ENCODE peak calls at places on chromosomes 1 and 21, in four cellular contexts. One of them, this sample, is unnamed.

GRCh38 chr1:157849229-157849875 is 7.7 kb upstream of the CD5L start:
- DNase-seq in NCI-H1105 treated with DMSO at 0.1 percent for 48 hours: no peak
- DNase-seq in RPMI8226: peak; percentile 72
- DNase-seq in stimulated activated effector memory CD8-positive, alpha-beta T cell treated with anti-CD3 and anti-CD28 coated beads, Interleukin-12 subunit alpha, Interleukin-12 subunit beta, amount 100 ng/mL, for 72 hours: no peak
- DNase-seq in this sample: no peak

GRCh38 chr1:90295534-90295933 is 300.6 kb downstream of the ZNF326 start:
- DNase-seq in RPMI8226: peak; percentile 42
- DNase-seq in stimulated activated effector memory CD8-positive, alpha-beta T cell treated with anti-CD3 and anti-CD28 coated beads, Interleukin-12 subunit alpha, Interleukin-12 subunit beta, amount 100 ng/mL, for 72 hours: no peak
- DNase-seq in NCI-H1105 treated with DMSO at 0.1 percent for 48 hours: no peak
- DNase-seq in this sample: no peak

GRCh38 chr1:243926803-243927245 is 76.8 kb upstream of the AKT3 start:
- DNase-seq in NCI-H1105 treated with DMSO at 0.1 percent for 48 hours: no peak
- DNase-seq in stimulated activated effector memory CD8-positive, alpha-beta T cell treated with anti-CD3 and anti-CD28 coated beads, Interleukin-12 subunit alpha, Interleukin-12 subunit beta, amount 100 ng/mL, for 72 hours: no peak
- DNase-seq in RPMI8226: no peak
- DNase-seq in this sample: no peak

GRCh38 chr1:222043444-222044292 is 301.8 kb upstream of the DUSP10 start:
- DNase-seq in RPMI8226: no peak
- DNase-seq in stimulated activated effector memory CD8-positive, alpha-beta T cell treated with anti-CD3 and anti-CD28 coated beads, Interleukin-12 subunit alpha, Interleukin-12 subunit beta, amount 100 ng/mL, for 72 hours: no peak
- DNase-seq in NCI-H1105 treated with DMSO at 0.1 percent for 48 hours: no peak
- DNase-seq in this sample: no peak

GRCh38 chr1:66940968-66941367 is 16.2 kb downstream of the MIER1 start:
- DNase-seq in RPMI8226: no peak
- DNase-seq in NCI-H1105 treated with DMSO at 0.1 percent for 48 hours: no peak
- DNase-seq in stimulated activated effector memory CD8-positive, alpha-beta T cell treated with anti-CD3 and anti-CD28 coated beads, Interleukin-12 subunit alpha, Interleukin-12 subunit beta, amount 100 ng/mL, for 72 hours: no peak
- DNase-seq in this sample: no peak

GRCh38 chr1:155698382-155699038 is 9.6 kb downstream of the DAP3 start:
- DNase-seq in stimulated activated effector memory CD8-positive, alpha-beta T cell treated with anti-CD3 and anti-CD28 coated beads, Interleukin-12 subunit alpha, Interleukin-12 subunit beta, amount 100 ng/mL, for 72 hours: no peak
- DNase-seq in RPMI8226: no peak
- DNase-seq in NCI-H1105 treated with DMSO at 0.1 percent for 48 hours: no peak
- DNase-seq in this sample: no peak

GRCh38 chr1:40435876-40436275 is 14.4 kb upstream of the ZFP69B start:
- DNase-seq in NCI-H1105 treated with DMSO at 0.1 percent for 48 hours: no peak
- DNase-seq in stimulated activated effector memory CD8-positive, alpha-beta T cell treated with anti-CD3 and anti-CD28 coated beads, Interleukin-12 subunit alpha, Interleukin-12 subunit beta, amount 100 ng/mL, for 72 hours: peak; percentile 17
- DNase-seq in RPMI8226: no peak
- DNase-seq in this sample: no peak

GRCh38 chr1:53316742-53317650 is 10.9 kb downstream of the LRP8 start:
- DNase-seq in RPMI8226: no peak
- DNase-seq in stimulated activated effector memory CD8-positive, alpha-beta T cell treated with anti-CD3 and anti-CD28 coated beads, Interleukin-12 subunit alpha, Interleukin-12 subunit beta, amount 100 ng/mL, for 72 hours: no peak
- DNase-seq in NCI-H1105 treated with DMSO at 0.1 percent for 48 hours: no peak
- DNase-seq in this sample: no peak

GRCh38 chr1:2248854-2249558 is 20.9 kb downstream of the SKI start:
- DNase-seq in RPMI8226: no peak
- DNase-seq in stimulated activated effector memory CD8-positive, alpha-beta T cell treated with anti-CD3 and anti-CD28 coated beads, Interleukin-12 subunit alpha, Interleukin-12 subunit beta, amount 100 ng/mL, for 72 hours: no peak
- DNase-seq in NCI-H1105 treated with DMSO at 0.1 percent for 48 hours: no peak
- DNase-seq in this sample: no peak

GRCh38 chr21:33039542-33039941 is 13.8 kb downstream of the OLIG2 start:
- DNase-seq in stimulated activated effector memory CD8-positive, alpha-beta T cell treated with anti-CD3 and anti-CD28 coated beads, Interleukin-12 subunit alpha, Interleukin-12 subunit beta, amount 100 ng/mL, for 72 hours: no peak
- DNase-seq in NCI-H1105 treated with DMSO at 0.1 percent for 48 hours: no peak
- DNase-seq in RPMI8226: no peak
- DNase-seq in this sample: no peak

GRCh38 chr1:107559881-107560280 is 405.1 kb downstream of the VAV3 start:
- DNase-seq in NCI-H1105 treated with DMSO at 0.1 percent for 48 hours: no peak
- DNase-seq in stimulated activated effector memory CD8-positive, alpha-beta T cell treated with anti-CD3 and anti-CD28 coated beads, Interleukin-12 subunit alpha, Interleukin-12 subunit beta, amount 100 ng/mL, for 72 hours: no peak
- DNase-seq in RPMI8226: no peak
- DNase-seq in this sample: no peak

GRCh38 chr21:42400525-42400924 is 3.2 kb upstream of the UBASH3A start:
- DNase-seq in stimulated activated effector memory CD8-positive, alpha-beta T cell treated with anti-CD3 and anti-CD28 coated beads, Interleukin-12 subunit alpha, Interleukin-12 subunit beta, amount 100 ng/mL, for 72 hours: no peak
- DNase-seq in RPMI8226: no peak
- DNase-seq in NCI-H1105 treated with DMSO at 0.1 percent for 48 hours: no peak
- DNase-seq in this sample: no peak

GRCh38 chr1:151416231-151416630 is 16.9 kb downstream of the PSMB4 start:
- DNase-seq in NCI-H1105 treated with DMSO at 0.1 percent for 48 hours: no peak
- DNase-seq in stimulated activated effector memory CD8-positive, alpha-beta T cell treated with anti-CD3 and anti-CD28 coated beads, Interleukin-12 subunit alpha, Interleukin-12 subunit beta, amount 100 ng/mL, for 72 hours: no peak
- DNase-seq in RPMI8226: no peak
- DNase-seq in this sample: no peak

GRCh38 chr1:178119623-178120022 is 25.7 kb downstream of the RASAL2 start:
- DNase-seq in RPMI8226: no peak
- DNase-seq in NCI-H1105 treated with DMSO at 0.1 percent for 48 hours: no peak
- DNase-seq in stimulated activated effector memory CD8-positive, alpha-beta T cell treated with anti-CD3 and anti-CD28 coated beads, Interleukin-12 subunit alpha, Interleukin-12 subunit beta, amount 100 ng/mL, for 72 hours: no peak
- DNase-seq in this sample: no peak

GRCh38 chr1:32241011-32241763 is 5.8 kb upstream of the FAM167B start:
- DNase-seq in RPMI8226: peak; percentile 74
- DNase-seq in NCI-H1105 treated with DMSO at 0.1 percent for 48 hours: peak; percentile 77
- DNase-seq in stimulated activated effector memory CD8-positive, alpha-beta T cell treated with anti-CD3 and anti-CD28 coated beads, Interleukin-12 subunit alpha, Interleukin-12 subunit beta, amount 100 ng/mL, for 72 hours: peak; percentile 65
- DNase-seq in this sample: no peak

GRCh38 chr1:52365091-52365745 is 787 bp downstream of the CC2D1B start:
- DNase-seq in RPMI8226: peak; percentile 38
- DNase-seq in NCI-H1105 treated with DMSO at 0.1 percent for 48 hours: peak; percentile 30
- DNase-seq in stimulated activated effector memory CD8-positive, alpha-beta T cell treated with anti-CD3 and anti-CD28 coated beads, Interleukin-12 subunit alpha, Interleukin-12 subunit beta, amount 100 ng/mL, for 72 hours: peak; percentile 64
- DNase-seq in this sample: peak; percentile 43

GRCh38 chr1:230865062-230865817 is 3.1 kb downstream of the C1orf198 start:
- DNase-seq in NCI-H1105 treated with DMSO at 0.1 percent for 48 hours: no peak
- DNase-seq in RPMI8226: no peak
- DNase-seq in stimulated activated effector memory CD8-positive, alpha-beta T cell treated with anti-CD3 and anti-CD28 coated beads, Interleukin-12 subunit alpha, Interleukin-12 subunit beta, amount 100 ng/mL, for 72 hours: no peak
- DNase-seq in this sample: no peak

GRCh38 chr21:45592208-45592619 is 50.0 kb upstream of the SLC19A1 start:
- DNase-seq in RPMI8226: peak; percentile 85
- DNase-seq in NCI-H1105 treated with DMSO at 0.1 percent for 48 hours: no peak
- DNase-seq in stimulated activated effector memory CD8-positive, alpha-beta T cell treated with anti-CD3 and anti-CD28 coated beads, Interleukin-12 subunit alpha, Interleukin-12 subunit beta, amount 100 ng/mL, for 72 hours: peak; percentile 69
- DNase-seq in this sample: peak; percentile 52

GRCh38 chr1:40939320-40940059 is 40.0 kb upstream of the CTPS1 start:
- DNase-seq in NCI-H1105 treated with DMSO at 0.1 percent for 48 hours: no peak
- DNase-seq in RPMI8226: no peak
- DNase-seq in stimulated activated effector memory CD8-positive, alpha-beta T cell treated with anti-CD3 and anti-CD28 coated beads, Interleukin-12 subunit alpha, Interleukin-12 subunit beta, amount 100 ng/mL, for 72 hours: no peak
- DNase-seq in this sample: no peak

GRCh38 chr1:183209533-183210158 is 23.6 kb downstream of the LAMC2 start:
- DNase-seq in stimulated activated effector memory CD8-positive, alpha-beta T cell treated with anti-CD3 and anti-CD28 coated beads, Interleukin-12 subunit alpha, Interleukin-12 subunit beta, amount 100 ng/mL, for 72 hours: no peak
- DNase-seq in NCI-H1105 treated with DMSO at 0.1 percent for 48 hours: no peak
- DNase-seq in RPMI8226: peak; percentile 17
- DNase-seq in this sample: no peak

GRCh38 chr1:232599178-232600041 is 30.5 kb downstream of the SIPA1L2 start:
- DNase-seq in stimulated activated effector memory CD8-positive, alpha-beta T cell treated with anti-CD3 and anti-CD28 coated beads, Interleukin-12 subunit alpha, Interleukin-12 subunit beta, amount 100 ng/mL, for 72 hours: peak; percentile 65
- DNase-seq in RPMI8226: peak; percentile 80
- DNase-seq in NCI-H1105 treated with DMSO at 0.1 percent for 48 hours: no peak
- DNase-seq in this sample: no peak

GRCh38 chr1:180928272-180929230 is 15.9 kb downstream of the KIAA1614 start:
- DNase-seq in stimulated activated effector memory CD8-positive, alpha-beta T cell treated with anti-CD3 and anti-CD28 coated beads, Interleukin-12 subunit alpha, Interleukin-12 subunit beta, amount 100 ng/mL, for 72 hours: no peak
- DNase-seq in NCI-H1105 treated with DMSO at 0.1 percent for 48 hours: peak; percentile 16
- DNase-seq in RPMI8226: no peak
- DNase-seq in this sample: no peak

GRCh38 chr1:83632906-83633305 is 366.0 kb downstream of the TTLL7 start:
- DNase-seq in stimulated activated effector memory CD8-positive, alpha-beta T cell treated with anti-CD3 and anti-CD28 coated beads, Interleukin-12 subunit alpha, Interleukin-12 subunit beta, amount 100 ng/mL, for 72 hours: no peak
- DNase-seq in NCI-H1105 treated with DMSO at 0.1 percent for 48 hours: no peak
- DNase-seq in RPMI8226: no peak
- DNase-seq in this sample: no peak

GRCh38 chr1:232986000-232986922 is 35.9 kb downstream of the NTPCR start:
- DNase-seq in NCI-H1105 treated with DMSO at 0.1 percent for 48 hours: no peak
- DNase-seq in RPMI8226: no peak
- DNase-seq in stimulated activated effector memory CD8-positive, alpha-beta T cell treated with anti-CD3 and anti-CD28 coated beads, Interleukin-12 subunit alpha, Interleukin-12 subunit beta, amount 100 ng/mL, for 72 hours: no peak
- DNase-seq in this sample: no peak

GRCh38 chr1:202207292-202207691 is 13.7 kb downstream of the LGR6 start:
- DNase-seq in stimulated activated effector memory CD8-positive, alpha-beta T cell treated with anti-CD3 and anti-CD28 coated beads, Interleukin-12 subunit alpha, Interleukin-12 subunit beta, amount 100 ng/mL, for 72 hours: no peak
- DNase-seq in RPMI8226: peak; percentile 51
- DNase-seq in NCI-H1105 treated with DMSO at 0.1 percent for 48 hours: peak; percentile 26
- DNase-seq in this sample: no peak

This sample was measured in activated CD4-positive, CD25-positive, alpha-beta regulatory T cell treated with anti-CD3 and anti-CD28 coated beads, Interleukin-2, amount 50 U/mL, for 72 hours.